ENCODE peak calls at places on chromosomes 5 and 9, in four cellular contexts. One of them, this sample, is unnamed.

GRCh38 chr9:86263876-86264275 is 4.4 kb upstream of the C9orf153 start:
- DNase-seq in HepG2: no peak
- DNase-seq in H1: no peak
- DNase-seq in A549: no peak
- DNase-seq in this sample: no peak

GRCh38 chr5:96601811-96602244 is 60.3 kb upstream of the CAST start:
- DNase-seq in HepG2: peak
- DNase-seq in H1: no peak
- DNase-seq in A549: peak
- DNase-seq in this sample: peak

GRCh38 chr9:77651203-77651602 is 3.1 kb upstream of the GNA14 start:
- DNase-seq in HepG2: no peak
- DNase-seq in H1: no peak
- DNase-seq in A549: no peak
- DNase-seq in this sample: no peak

GRCh38 chr5:17395516-17395915 is 102.5 kb upstream of the TAF11L2 start:
- DNase-seq in HepG2: no peak
- DNase-seq in H1: no peak
- DNase-seq in A549: no peak
- DNase-seq in this sample: no peak

GRCh38 chr5:82758881-82759280 is 318.3 kb downstream of the TMEM167A start:
- DNase-seq in HepG2: no peak
- DNase-seq in H1: no peak
- DNase-seq in A549: no peak
- DNase-seq in this sample: no peak

GRCh38 chr9:79193506-79194223 is 378.1 kb upstream of the TLE4 start:
- DNase-seq in HepG2: no peak
- DNase-seq in H1: no peak
- DNase-seq in A549: no peak
- DNase-seq in this sample: no peak

GRCh38 chr9:4786599-4786998 is 6.1 kb upstream of the RCL1 start:
- DNase-seq in HepG2: no peak
- DNase-seq in H1: no peak
- DNase-seq in A549: no peak
- DNase-seq in this sample: no peak

GRCh38 chr5:36880761-36881160 is 4.2 kb downstream of the NIPBL start:
- DNase-seq in HepG2: no peak
- DNase-seq in H1: no peak
- DNase-seq in A549: no peak
- DNase-seq in this sample: no peak

GRCh38 chr5:82349651-82350050 is 71.5 kb upstream of the RPS23 start:
- DNase-seq in HepG2: no peak
- DNase-seq in H1: peak
- DNase-seq in A549: no peak
- DNase-seq in this sample: peak

GRCh38 chr5:54645888-54646284 is 128.3 kb downstream of the SNX18 start:
- DNase-seq in HepG2: no peak
- DNase-seq in H1: no peak
- DNase-seq in A549: no peak
- DNase-seq in this sample: no peak

GRCh38 chr9:99966720-99967119 is 60.3 kb downstream of the STX17 start:
- DNase-seq in HepG2: peak
- DNase-seq in H1: peak
- DNase-seq in A549: peak
- DNase-seq in this sample: no peak

GRCh38 chr5:177103523-177104253 is 17.0 kb downstream of the FGFR4 start:
- DNase-seq in HepG2: no peak
- DNase-seq in H1: no peak
- DNase-seq in A549: no peak
- DNase-seq in this sample: no peak

GRCh38 chr5:75199946-75200345 is 36.7 kb downstream of the ANKRD31 start:
- DNase-seq in HepG2: no peak
- DNase-seq in H1: no peak
- DNase-seq in A549: no peak
- DNase-seq in this sample: no peak

GRCh38 chr5:116872986-116873385 is 298.4 kb upstream of the SEMA6A start:
- DNase-seq in HepG2: no peak
- DNase-seq in H1: no peak
- DNase-seq in A549: no peak
- DNase-seq in this sample: no peak

GRCh38 chr5:69158039-69158438 is 8.9 kb upstream of the CCNB1 start:
- DNase-seq in HepG2: no peak
- DNase-seq in H1: no peak
- DNase-seq in A549: no peak
- DNase-seq in this sample: no peak

GRCh38 chr5:88845081-88845697 is 37.8 kb downstream of the MEF2C start:
- DNase-seq in HepG2: no peak
- DNase-seq in H1: no peak
- DNase-seq in A549: no peak
- DNase-seq in this sample: no peak

GRCh38 chr9:93675336-93676150 is 99.2 kb downstream of the PHF2 start:
- DNase-seq in HepG2: no peak
- DNase-seq in H1: no peak
- DNase-seq in A549: no peak
- DNase-seq in this sample: peak

GRCh38 chr9:77290373-77290772 is 113.0 kb downstream of the VPS13A start:
- DNase-seq in HepG2: no peak
- DNase-seq in H1: no peak
- DNase-seq in A549: no peak
- DNase-seq in this sample: no peak

GRCh38 chr9:27194401-27195091 is 85.5 kb downstream of the TEK start:
- DNase-seq in HepG2: no peak
- DNase-seq in H1: no peak
- DNase-seq in A549: peak
- DNase-seq in this sample: no peak

GRCh38 chr5:68272289-68272688 is 56.7 kb downstream of the PIK3R1 start:
- DNase-seq in HepG2: no peak
- DNase-seq in H1: no peak
- DNase-seq in A549: no peak
- DNase-seq in this sample: no peak

GRCh38 chr5:143456952-143457547 is 53.6 kb upstream of the NR3C1 start:
- DNase-seq in HepG2: no peak
- DNase-seq in H1: no peak
- DNase-seq in A549: peak
- DNase-seq in this sample: no peak

GRCh38 chr5:96893342-96893741 is 17.0 kb downstream of the ERAP2 start:
- DNase-seq in HepG2: no peak
- DNase-seq in H1: no peak
- DNase-seq in A549: no peak
- DNase-seq in this sample: no peak

GRCh38 chr9:79257215-79257614 is 314.6 kb upstream of the TLE4 start:
- DNase-seq in HepG2: no peak
- DNase-seq in H1: no peak
- DNase-seq in A549: no peak
- DNase-seq in this sample: no peak

GRCh38 chr5:14138608-14139540 is 4.3 kb upstream of the TRIO start:
- DNase-seq in HepG2: no peak
- DNase-seq in H1: no peak
- DNase-seq in A549: no peak
- DNase-seq in this sample: no peak

GRCh38 chr5:163565931-163566608 is 60.7 kb downstream of the MAT2B start:
- DNase-seq in HepG2: peak
- DNase-seq in H1: no peak
- DNase-seq in A549: no peak
- DNase-seq in this sample: no peak

GRCh38 chr5:74433255-74434123 is 207.0 kb downstream of the ENC1 start:
- DNase-seq in HepG2: no peak
- DNase-seq in H1: no peak
- DNase-seq in A549: no peak
- DNase-seq in this sample: no peak

GRCh38 chr5:151691706-151692105 is 5.0 kb upstream of the SPARC start:
- DNase-seq in HepG2: no peak
- DNase-seq in H1: no peak
- DNase-seq in A549: no peak
- DNase-seq in this sample: no peak

GRCh38 chr5:91417219-91417618 is 34.1 kb upstream of the ARRDC3 start:
- DNase-seq in HepG2: no peak
- DNase-seq in H1: no peak
- DNase-seq in A549: no peak
- DNase-seq in this sample: no peak

GRCh38 chr9:26292943-26293342 is 599.7 kb downstream of the CAAP1 start:
- DNase-seq in HepG2: no peak
- DNase-seq in H1: no peak
- DNase-seq in A549: peak
- DNase-seq in this sample: no peak

GRCh38 chr9:111198936-111199335 is 131.1 kb downstream of the OR2K2 start:
- DNase-seq in HepG2: no peak
- DNase-seq in H1: no peak
- DNase-seq in A549: no peak
- DNase-seq in this sample: no peak

GRCh38 chr5:146409081-146409671 is 38.0 kb upstream of the TCERG1 start:
- DNase-seq in HepG2: no peak
- DNase-seq in H1: no peak
- DNase-seq in A549: no peak
- DNase-seq in this sample: no peak

GRCh38 chr5:123819818-123820217 is 307.8 kb downstream of the CSNK1G3 start:
- DNase-seq in HepG2: peak
- DNase-seq in H1: no peak
- DNase-seq in A549: peak
- DNase-seq in this sample: no peak

GRCh38 chr5:67059747-67060490 is 136.7 kb downstream of the CD180 start:
- DNase-seq in HepG2: no peak
- DNase-seq in H1: no peak
- DNase-seq in A549: no peak
- DNase-seq in this sample: no peak

DNA sequence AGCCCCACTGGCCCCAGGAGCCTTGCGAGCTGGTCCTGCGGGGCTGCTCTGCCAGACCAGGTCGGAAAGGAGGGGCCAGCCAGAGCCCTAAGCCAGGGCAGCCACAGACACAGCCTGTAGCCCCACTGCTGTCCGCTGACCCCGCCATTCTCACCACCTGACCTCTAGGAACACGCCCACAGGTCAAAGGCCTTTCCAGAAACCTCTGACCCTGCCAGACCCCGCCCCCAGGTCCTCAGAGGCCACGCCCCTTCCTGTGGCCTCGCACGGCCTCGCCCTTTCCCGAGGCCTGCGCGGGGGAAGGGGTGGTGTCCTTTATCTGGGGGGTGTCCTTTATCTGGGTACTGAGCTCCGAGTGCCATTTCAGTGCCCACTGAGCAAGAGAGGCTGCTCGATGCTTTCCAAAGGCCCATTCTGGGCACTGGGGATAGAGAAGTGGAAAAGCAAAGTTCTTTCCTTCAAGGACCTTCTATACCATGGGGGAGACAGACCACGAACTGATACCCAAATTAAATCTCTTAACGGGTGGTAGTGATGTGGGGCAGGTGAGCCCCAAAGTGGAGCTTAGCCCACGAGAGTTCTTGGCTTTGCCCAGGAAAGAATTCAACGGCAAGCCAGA is 46.5 kb downstream of the P4HA2 start:
- DNase-seq in HepG2: no peak
- DNase-seq in H1: no peak
- DNase-seq in A549: no peak
- DNase-seq in this sample: no peak
- TF ChIP-seq EP300 in HepG2: no peak
- TF ChIP-seq EP300 in H1: no peak
- TF ChIP-seq EP300 in A549: no peak
- TF ChIP-seq EP300 in this sample: no peak

DNA sequence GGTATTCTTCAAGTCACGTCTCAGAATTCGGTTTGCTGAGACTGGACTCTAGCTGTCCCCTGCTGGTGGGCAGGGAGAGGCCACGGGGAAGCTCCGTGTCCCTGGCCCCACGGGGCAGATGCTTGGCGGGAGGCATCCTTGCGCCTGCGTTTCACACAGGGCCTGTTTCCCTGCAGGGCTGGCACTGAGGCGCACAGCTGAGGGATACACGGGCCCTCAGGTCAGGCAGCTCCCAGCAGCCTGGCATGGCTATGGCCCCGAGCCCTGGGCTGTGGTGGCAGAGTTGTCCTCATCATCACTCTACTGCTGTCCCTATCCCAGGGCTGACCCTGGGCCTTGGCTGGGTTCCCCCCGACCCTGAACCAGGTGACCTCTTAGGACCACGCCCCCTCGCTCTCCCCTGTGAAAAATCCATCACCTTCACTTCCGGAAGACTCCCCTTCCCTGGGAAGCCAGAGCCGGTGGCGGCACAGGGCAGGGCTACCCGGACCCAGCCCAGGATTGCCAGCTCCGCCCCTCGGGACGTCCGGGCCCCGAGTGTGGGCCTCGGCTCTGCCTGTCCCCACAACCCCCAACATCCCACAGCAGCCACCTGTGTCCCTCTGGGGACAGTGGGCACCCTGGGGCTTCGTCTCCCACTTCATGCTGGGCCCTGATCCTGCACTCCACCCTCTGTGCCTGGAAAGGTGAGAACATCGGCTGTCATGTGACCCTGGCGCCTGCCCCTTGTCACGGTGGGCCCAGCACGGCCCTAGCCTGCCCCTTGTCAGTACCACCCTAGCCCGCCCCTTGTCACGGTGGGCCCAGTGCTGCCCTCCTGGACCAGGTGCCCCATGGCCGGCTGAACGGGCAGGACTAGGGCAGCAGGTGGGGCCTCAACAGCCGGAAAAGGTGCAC is 5.0 kb downstream of the DPP7 start:
- DNase-seq in HepG2: no peak
- DNase-seq in H1: no peak
- DNase-seq in A549: no peak
- DNase-seq in this sample: no peak
- TF ChIP-seq POLR2A in HepG2: no peak
- TF ChIP-seq POLR2A in H1: no peak
- TF ChIP-seq POLR2A in A549: no peak
- TF ChIP-seq POLR2A in this sample: no peak

GRCh38 chr5:108381955-108382783 is at the start of gene FBXL17:
- DNase-seq in HepG2: peak
- DNase-seq in H1: peak
- DNase-seq in A549: peak
- DNase-seq in this sample: peak
- H3K4me3 ChIP-seq in HepG2: peak
- H3K4me3 ChIP-seq in H1: peak
- H3K4me3 ChIP-seq in A549: peak
- H3K4me3 ChIP-seq in this sample: peak

DNA sequence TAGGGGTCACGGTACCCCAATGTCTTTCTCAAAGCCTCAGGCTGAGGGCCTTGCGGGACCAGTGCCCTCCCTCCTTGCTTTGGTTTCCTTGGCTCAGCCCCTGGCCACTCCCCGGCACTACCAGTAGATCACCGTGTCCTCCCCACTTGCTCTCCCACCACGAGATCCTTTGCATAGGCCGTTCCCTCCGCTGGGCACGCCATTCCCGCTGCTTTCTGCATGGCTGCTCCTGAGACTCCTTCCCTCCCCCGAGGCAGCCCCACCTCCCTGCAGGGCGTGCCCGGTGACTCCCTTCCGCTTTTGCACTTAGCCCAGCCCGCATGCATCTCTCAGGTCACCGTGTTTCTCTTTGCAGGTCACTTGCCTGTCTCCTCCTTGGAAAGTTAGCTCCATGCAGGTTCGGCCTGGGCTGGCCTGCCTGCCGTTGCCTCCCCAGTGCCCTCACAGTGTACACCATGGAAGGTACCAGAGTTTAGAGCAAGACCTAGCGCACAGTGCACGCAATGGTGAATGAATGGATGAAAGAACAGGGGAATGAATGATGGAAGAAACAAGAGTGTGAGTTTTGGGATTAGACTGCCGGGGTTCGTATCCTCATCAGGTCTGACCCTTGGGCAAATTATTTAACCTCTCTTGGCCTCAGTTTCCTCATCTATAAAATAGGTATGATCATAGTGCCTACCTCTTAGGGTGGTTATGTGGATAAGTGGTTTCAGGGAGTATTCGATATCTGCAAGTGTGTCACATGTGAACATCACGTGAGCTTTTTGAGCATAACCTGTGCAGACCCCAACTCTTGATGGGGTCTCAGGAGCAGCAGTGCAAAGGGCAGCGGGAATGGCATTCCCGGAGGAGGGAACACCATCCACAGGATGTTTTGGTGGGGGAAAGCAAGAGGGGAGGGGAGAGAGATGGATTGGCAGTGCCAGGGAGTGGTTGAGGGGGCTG is 214.3 kb downstream of the C9orf50 start:
- DNase-seq in HepG2: no peak
- DNase-seq in H1: no peak
- DNase-seq in A549: peak
- DNase-seq in this sample: no peak
- TF ChIP-seq EP300 in HepG2: no peak
- TF ChIP-seq EP300 in H1: no peak
- TF ChIP-seq EP300 in A549: no peak
- TF ChIP-seq EP300 in this sample: no peak

This sample was measured in ovary.